ENCODE peak calls at places on chromosome 16, in four cellular contexts. Q is H1, C is IMR-90, W is K562. K is an unnamed sample.

GRCh38 chr16:81517630-81518438 is 73.2 kb downstream of the CMIP start:
- DNase-seq in W (no peak), Q (no peak), C (peak; percentile 55), K (no peak)

GRCh38 chr16:8867483-8868271 is 1.1 kb downstream of the CARHSP1 start:
- DNase-seq in Q (no peak), C (no peak), W (no peak), K (no peak)

GRCh38 chr16:27314161-27314723 is 468 bp downstream of the IL4R start:
- DNase-seq in C (peak; percentile 97), W (peak; percentile 47), Q (peak; percentile 72), K (no peak)

GRCh38 chr16:87152221-87152755 is 164.9 kb downstream of the C16orf95 start:
- DNase-seq in Q (no peak), C (no peak), W (no peak), K (no peak)

GRCh38 chr16:11797166-11797956 is at the start of gene ZC3H7A:
- DNase-seq in C (peak; percentile 97), W (peak; percentile 96), Q (peak; percentile 91), K (peak; percentile 82)

GRCh38 chr16:81003064-81003463 is 3.6 kb downstream of the CMC2 start:
- DNase-seq in Q (no peak), W (no peak), C (no peak), K (no peak)

GRCh38 chr16:46920402-46921068 is 36.4 kb downstream of the GPT2 start:
- DNase-seq in Q (no peak), C (no peak), W (no peak), K (no peak)

GRCh38 chr16:66357523-66357928 is 9.0 kb upstream of the CDH5 start:
- DNase-seq in Q (no peak), W (peak; percentile 76), C (peak; percentile 83), K (no peak)

GRCh38 chr16:70689970-70690905 is 4.4 kb upstream of the MTSS2 start:
- DNase-seq in W (no peak), C (no peak), Q (no peak), K (no peak)

GRCh38 chr16:85005278-85006069 is 5.9 kb downstream of the ZDHHC7 start:
- DNase-seq in W (no peak), Q (no peak), C (peak; percentile 39), K (no peak)

GRCh38 chr16:3089717-3090592 is 9.1 kb downstream of the ZSCAN10 start:
- DNase-seq in Q (no peak), W (no peak), C (no peak), K (no peak)

GRCh38 chr16:9050102-9050830 is 41.2 kb upstream of the HAPSTR1 start:
- DNase-seq in W (peak; percentile 53), Q (peak; percentile 87), C (peak; percentile 16), K (no peak)

GRCh38 chr16:12426122-12426521 is 377.6 kb downstream of the CPPED1 start:
- DNase-seq in C (peak; percentile 26), W (peak; percentile 29), Q (no peak), K (no peak)

GRCh38 chr16:67165121-67166034 is 833 bp downstream of the HSF4 start:
- DNase-seq in C (no peak), Q (peak; percentile 72), W (no peak), K (no peak)

GRCh38 chr16:46986896-46987295 is 13.4 kb upstream of the DNAJA2 start:
- DNase-seq in Q (no peak), W (no peak), C (no peak), K (no peak)

GRCh38 chr16:81265658-81266451 is 27.4 kb downstream of the BCO1 start:
- DNase-seq in Q (no peak), C (peak; percentile 19), W (no peak), K (no peak)

GRCh38 chr16:9408297-9408696 is 316.9 kb downstream of the HAPSTR1 start:
- DNase-seq in W (no peak), Q (no peak), C (no peak), K (no peak)

GRCh38 chr16:50151744-50152143 is 1.4 kb upstream of the TENT4B start:
- DNase-seq in W (no peak), C (no peak), Q (no peak), K (no peak)
- TF ChIP-seq CHD1 in W (no peak), C (no peak), Q (no peak), K (no peak)

GRCh38 chr16:774086-775001 is 13.8 kb downstream of the MSLN start:
- DNase-seq in W (no peak), C (no peak), Q (no peak), K (no peak)
- TF ChIP-seq CHD1 in W (no peak), C (no peak), Q (no peak), K (no peak)

GRCh38 chr16:50519001-50519400 is 29.2 kb upstream of the NKD1 start:
- DNase-seq in C (no peak), Q (no peak), W (no peak), K (no peak)
- TF ChIP-seq CHD1 in C (no peak), Q (no peak), W (no peak), K (no peak)

DNA sequence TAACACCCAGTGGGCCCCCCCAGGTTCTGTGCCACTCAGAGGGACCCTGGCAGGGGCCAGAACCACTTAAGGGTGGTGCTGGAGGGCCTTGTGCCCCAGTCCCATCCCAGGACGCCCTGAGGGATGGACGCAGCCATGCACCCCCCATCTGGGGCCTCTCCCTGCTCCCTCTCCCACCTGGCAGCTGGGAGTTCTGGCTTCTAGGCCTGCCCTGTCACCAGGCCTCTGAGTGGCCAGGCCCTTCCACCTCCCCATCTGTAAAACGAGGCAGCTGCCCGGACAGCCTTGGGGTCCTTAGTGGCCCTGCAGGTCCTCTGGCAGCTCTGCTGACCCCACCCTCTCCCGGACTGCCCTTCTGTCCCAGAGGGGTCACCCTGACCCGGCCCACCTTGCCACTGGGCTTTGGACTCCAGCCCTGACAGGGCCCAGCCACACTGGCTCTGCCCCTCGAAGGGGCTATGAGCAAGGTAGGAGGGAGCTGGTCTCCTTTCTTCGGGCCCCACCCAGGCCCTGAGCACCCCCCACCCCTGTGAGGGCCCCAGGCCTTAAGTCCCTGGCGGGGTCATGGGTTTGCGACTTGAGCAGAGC is 12.3 kb downstream of the PAM16 start:
- DNase-seq in Q (no peak), W (no peak), C (no peak), K (no peak)
- TF ChIP-seq CHD1 in Q (no peak), W (no peak), C (no peak), K (no peak)

DNA sequence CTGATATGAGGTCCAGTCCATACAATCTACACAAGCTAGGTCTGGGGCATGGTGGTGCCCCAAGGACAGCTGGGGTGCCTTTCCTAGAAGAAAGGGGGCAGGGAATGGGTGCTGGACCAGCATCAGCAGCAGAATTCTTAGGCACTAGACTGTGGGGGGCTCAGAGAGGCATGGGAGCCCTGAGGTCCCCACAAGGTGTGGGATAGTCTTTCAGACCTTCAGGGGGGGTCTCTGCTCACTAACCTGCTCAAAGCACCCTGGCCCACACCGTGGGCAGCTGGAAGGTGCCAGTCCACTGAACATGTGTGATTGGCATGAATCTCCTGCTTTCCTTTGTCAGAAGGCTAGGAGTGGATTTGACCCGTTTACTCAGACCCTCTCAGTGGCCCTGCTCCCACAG is 26.1 kb upstream of the C16orf78 start:
- DNase-seq in W (no peak), C (no peak), Q (no peak), K (no peak)
- TF ChIP-seq CHD1 in W (no peak), C (no peak), Q (no peak), K (no peak)

DNA sequence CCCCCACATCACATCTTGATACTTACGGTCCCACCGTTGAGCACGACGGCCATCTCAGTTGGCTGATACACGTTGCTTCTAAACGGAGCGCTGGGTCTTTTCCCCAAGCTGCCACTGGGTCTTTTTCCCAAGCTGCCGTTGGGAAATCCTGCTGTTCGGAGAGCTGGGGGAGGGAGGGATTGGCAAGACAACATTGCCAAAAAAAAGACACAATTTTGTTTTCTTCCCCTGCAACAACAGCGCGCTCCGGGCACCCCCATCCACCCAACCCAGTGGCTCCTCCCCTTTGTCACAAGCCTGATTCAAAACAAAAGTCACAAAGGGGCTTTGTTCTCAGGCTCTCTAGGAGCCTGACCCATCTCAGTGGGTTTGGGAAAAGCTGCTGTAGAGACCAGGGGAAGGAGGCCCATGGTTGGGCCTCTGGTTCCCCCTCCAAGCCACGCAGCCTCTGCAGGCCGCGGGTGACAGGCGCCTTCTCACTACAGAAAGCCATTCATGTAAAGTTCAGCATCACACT is 22.8 kb downstream of the GPRC5B start:
- DNase-seq in C (no peak), Q (peak; percentile 71), W (no peak), K (no peak)
- TF ChIP-seq CHD1 in C (no peak), Q (no peak), W (no peak), K (no peak)

GRCh38 chr16:22220076-22220453 is 14.0 kb downstream of the EEF2K start:
- DNase-seq in C (peak; percentile 27), W (no peak), Q (no peak), K (no peak)

GRCh38 chr16:22216191-22216831 is 10.2 kb downstream of the EEF2K start:
- DNase-seq in W (peak; percentile 64), C (peak; percentile 68), Q (no peak), K (no peak)

GRCh38 chr16:22220714-22221113 is 14.6 kb downstream of the EEF2K start:
- DNase-seq in Q (no peak), C (no peak), W (no peak), K (no peak)

GRCh38 chr16:22219389-22220075 is 13.5 kb downstream of the EEF2K start:
- DNase-seq in Q (no peak), W (no peak), C (no peak), K (no peak)

DNA sequence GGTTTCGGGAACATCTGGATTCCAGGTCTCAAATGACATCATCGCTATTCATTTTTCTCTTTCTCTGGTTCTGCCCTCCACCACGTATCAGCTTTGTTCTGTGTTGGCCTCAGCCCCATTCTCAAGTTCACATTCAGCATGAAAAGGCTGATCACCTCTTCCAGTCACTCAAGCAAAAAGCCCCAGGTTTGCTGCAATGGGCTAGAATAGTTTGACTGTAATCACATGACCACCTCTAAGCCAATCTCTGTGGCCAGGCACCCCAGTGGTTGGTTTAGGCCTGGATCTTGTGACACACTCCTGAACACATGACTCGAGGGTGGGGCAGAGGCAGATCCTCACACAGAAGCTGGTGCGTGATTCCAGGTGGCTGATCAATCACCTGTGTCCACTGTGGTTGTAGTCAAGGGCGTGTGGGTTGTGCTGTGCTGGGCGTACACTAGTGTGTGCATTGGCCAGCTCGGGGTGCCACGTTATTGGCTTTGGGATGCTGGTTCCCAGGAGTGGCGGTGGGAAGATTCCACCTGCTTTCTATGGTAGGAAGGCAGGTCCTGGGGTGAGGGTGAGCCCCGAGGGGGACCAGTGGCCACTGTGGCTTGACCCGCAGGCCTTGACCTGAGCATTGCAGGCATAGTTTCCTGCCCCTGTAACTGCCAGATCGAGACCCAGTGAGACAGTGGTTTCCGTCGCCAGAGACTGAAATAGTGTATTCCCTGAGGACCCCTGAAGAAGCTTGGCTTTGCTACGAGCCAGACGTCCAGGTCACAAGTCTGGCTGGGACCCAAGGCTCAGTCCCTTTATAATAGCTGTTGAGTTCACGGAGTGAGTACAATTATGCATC is 12.0 kb downstream of the EEF2K start:
- DNase-seq in W (peak; percentile 69), C (no peak), Q (no peak), K (peak; percentile 83)
- TF ChIP-seq CHD1 in W (no peak), C (no peak), Q (no peak), K (no peak)